ENCODE peak calls at places on chromosomes 11 and 22, in five cellular contexts. One of them, this sample, is unnamed.

GRCh38 chr22:38832005-38832978 is 11.5 kb downstream of the NPTXR start:
- DNase-seq in HEK293T: no peak
- DNase-seq in K562: no peak
- DNase-seq in GM12878: no peak
- DNase-seq in HepG2: no peak
- DNase-seq in this sample: no peak

GRCh38 chr11:108897071-108897481 is 232.2 kb downstream of the DDX10 start:
- DNase-seq in HEK293T: no peak
- DNase-seq in K562: no peak
- DNase-seq in GM12878: no peak
- DNase-seq in HepG2: no peak
- DNase-seq in this sample: no peak

GRCh38 chr11:7577226-7577882 is 63.6 kb downstream of the PPFIBP2 start:
- DNase-seq in HEK293T: no peak
- DNase-seq in K562: no peak
- DNase-seq in GM12878: no peak
- DNase-seq in HepG2: no peak
- DNase-seq in this sample: peak; percentile 29

GRCh38 chr11:125626381-125626950 is 1.5 kb downstream of the CHEK1 start:
- DNase-seq in HEK293T: no peak
- DNase-seq in K562: no peak
- DNase-seq in GM12878: peak; percentile 36
- DNase-seq in HepG2: peak; percentile 79
- DNase-seq in this sample: no peak

GRCh38 chr22:49713003-49713402 is 114.7 kb downstream of the BRD1 start:
- DNase-seq in HEK293T: no peak
- DNase-seq in K562: no peak
- DNase-seq in GM12878: no peak
- DNase-seq in HepG2: no peak
- DNase-seq in this sample: no peak

GRCh38 chr11:107991868-107992414 is 16.8 kb upstream of the CUL5 start:
- DNase-seq in HEK293T: no peak
- DNase-seq in K562: no peak
- DNase-seq in GM12878: no peak
- DNase-seq in HepG2: no peak
- DNase-seq in this sample: no peak

GRCh38 chr22:29443861-29444431 is 5.6 kb downstream of the RFPL1 start:
- DNase-seq in HEK293T: no peak
- DNase-seq in K562: no peak
- DNase-seq in GM12878: no peak
- DNase-seq in HepG2: no peak
- DNase-seq in this sample: no peak

GRCh38 chr11:19574916-19575315 is 137.7 kb upstream of the NAV2 start:
- DNase-seq in HEK293T: no peak
- DNase-seq in K562: no peak
- DNase-seq in GM12878: no peak
- DNase-seq in HepG2: no peak
- DNase-seq in this sample: no peak

GRCh38 chr11:35593143-35593542 is 25.1 kb upstream of the FJX1 start:
- DNase-seq in HEK293T: no peak
- DNase-seq in K562: no peak
- DNase-seq in GM12878: no peak
- DNase-seq in HepG2: no peak
- DNase-seq in this sample: no peak

GRCh38 chr11:134592391-134592990 is 180.4 kb upstream of the B3GAT1 start:
- DNase-seq in HEK293T: peak; percentile 58
- DNase-seq in K562: peak; percentile 38
- DNase-seq in GM12878: no peak
- DNase-seq in HepG2: peak; percentile 15
- DNase-seq in this sample: peak; percentile 51

GRCh38 chr11:113133071-113133470 is 171.9 kb downstream of the NCAM1 start:
- DNase-seq in HEK293T: no peak
- DNase-seq in K562: no peak
- DNase-seq in GM12878: no peak
- DNase-seq in HepG2: no peak
- DNase-seq in this sample: no peak
- TF ChIP-seq FOXM1 in HEK293T: no peak
- TF ChIP-seq FOXM1 in K562: no peak
- TF ChIP-seq FOXM1 in GM12878: no peak
- TF ChIP-seq FOXM1 in HepG2: no peak
- TF ChIP-seq FOXM1 in this sample: no peak

GRCh38 chr11:2930705-2931415 is 1.6 kb upstream of the PHLDA2 start:
- DNase-seq in HEK293T: peak; percentile 53
- DNase-seq in K562: peak; percentile 77
- DNase-seq in GM12878: peak; percentile 16
- DNase-seq in HepG2: peak; percentile 68
- DNase-seq in this sample: peak; percentile 84

GRCh38 chr11:2929880-2930704 is 872 bp upstream of the PHLDA2 start:
- DNase-seq in HEK293T: peak; percentile 32
- DNase-seq in K562: peak; percentile 74
- DNase-seq in GM12878: peak; percentile 11
- DNase-seq in HepG2: peak; percentile 53
- DNase-seq in this sample: peak; percentile 76

GRCh38 chr11:2928605-2929510 is at the start of gene PHLDA2:
- DNase-seq in HEK293T: peak; percentile 66
- DNase-seq in K562: peak; percentile 73
- DNase-seq in GM12878: no peak
- DNase-seq in HepG2: no peak
- DNase-seq in this sample: peak; percentile 74

GRCh38 chr11:2927851-2928604 is 1.2 kb downstream of the PHLDA2 start:
- DNase-seq in HEK293T: no peak
- DNase-seq in K562: peak; percentile 48
- DNase-seq in GM12878: no peak
- DNase-seq in HepG2: no peak
- DNase-seq in this sample: peak; percentile 54

GRCh38 chr11:2929511-2929879 is 275 bp upstream of the PHLDA2 start:
- DNase-seq in HEK293T: no peak
- DNase-seq in K562: peak; percentile 91
- DNase-seq in GM12878: no peak
- DNase-seq in HepG2: no peak
- DNase-seq in this sample: peak; percentile 69
- TF ChIP-seq FOXM1 in HEK293T: no peak
- TF ChIP-seq FOXM1 in K562: no peak
- TF ChIP-seq FOXM1 in GM12878: no peak
- TF ChIP-seq FOXM1 in HepG2: no peak
- TF ChIP-seq FOXM1 in this sample: no peak

GRCh38 chr22:45585946-45586540 is 83.4 kb downstream of the FBLN1 start:
- DNase-seq in HEK293T: no peak
- DNase-seq in K562: no peak
- DNase-seq in GM12878: no peak
- DNase-seq in HepG2: no peak
- DNase-seq in this sample: no peak
- TF ChIP-seq FOXM1 in HEK293T: no peak
- TF ChIP-seq FOXM1 in K562: no peak
- TF ChIP-seq FOXM1 in GM12878: no peak
- TF ChIP-seq FOXM1 in HepG2: no peak
- TF ChIP-seq FOXM1 in this sample: no peak

GRCh38 chr11:68141247-68142027 is 20.2 kb upstream of the CHKA start:
- DNase-seq in HEK293T: no peak
- DNase-seq in K562: no peak
- DNase-seq in GM12878: no peak
- DNase-seq in HepG2: no peak
- DNase-seq in this sample: no peak

GRCh38 chr11:68142028-68142412 is 20.8 kb upstream of the CHKA start:
- DNase-seq in HEK293T: no peak
- DNase-seq in K562: no peak
- DNase-seq in GM12878: no peak
- DNase-seq in HepG2: no peak
- DNase-seq in this sample: no peak

GRCh38 chr11:68142441-68143309 is 21.5 kb upstream of the CHKA start:
- DNase-seq in HEK293T: no peak
- DNase-seq in K562: no peak
- DNase-seq in GM12878: no peak
- DNase-seq in HepG2: no peak
- DNase-seq in this sample: no peak

GRCh38 chr11:68139395-68139794 is 18.2 kb upstream of the CHKA start:
- DNase-seq in HEK293T: no peak
- DNase-seq in K562: no peak
- DNase-seq in GM12878: no peak
- DNase-seq in HepG2: no peak
- DNase-seq in this sample: no peak

GRCh38 chr11:68140496-68141246 is 19.5 kb upstream of the CHKA start:
- DNase-seq in HEK293T: no peak
- DNase-seq in K562: no peak
- DNase-seq in GM12878: no peak
- DNase-seq in HepG2: no peak
- DNase-seq in this sample: peak; percentile 57
- TF ChIP-seq FOXM1 in HEK293T: no peak
- TF ChIP-seq FOXM1 in K562: no peak
- TF ChIP-seq FOXM1 in GM12878: no peak
- TF ChIP-seq FOXM1 in HepG2: no peak
- TF ChIP-seq FOXM1 in this sample: no peak

GRCh38 chr11:130705670-130706421 is 210.4 kb downstream of the SNX19 start:
- DNase-seq in HEK293T: no peak
- DNase-seq in K562: no peak
- DNase-seq in GM12878: no peak
- DNase-seq in HepG2: no peak
- DNase-seq in this sample: no peak
- TF ChIP-seq FOXM1 in HEK293T: no peak
- TF ChIP-seq FOXM1 in K562: no peak
- TF ChIP-seq FOXM1 in GM12878: no peak
- TF ChIP-seq FOXM1 in HepG2: no peak
- TF ChIP-seq FOXM1 in this sample: no peak

DNA sequence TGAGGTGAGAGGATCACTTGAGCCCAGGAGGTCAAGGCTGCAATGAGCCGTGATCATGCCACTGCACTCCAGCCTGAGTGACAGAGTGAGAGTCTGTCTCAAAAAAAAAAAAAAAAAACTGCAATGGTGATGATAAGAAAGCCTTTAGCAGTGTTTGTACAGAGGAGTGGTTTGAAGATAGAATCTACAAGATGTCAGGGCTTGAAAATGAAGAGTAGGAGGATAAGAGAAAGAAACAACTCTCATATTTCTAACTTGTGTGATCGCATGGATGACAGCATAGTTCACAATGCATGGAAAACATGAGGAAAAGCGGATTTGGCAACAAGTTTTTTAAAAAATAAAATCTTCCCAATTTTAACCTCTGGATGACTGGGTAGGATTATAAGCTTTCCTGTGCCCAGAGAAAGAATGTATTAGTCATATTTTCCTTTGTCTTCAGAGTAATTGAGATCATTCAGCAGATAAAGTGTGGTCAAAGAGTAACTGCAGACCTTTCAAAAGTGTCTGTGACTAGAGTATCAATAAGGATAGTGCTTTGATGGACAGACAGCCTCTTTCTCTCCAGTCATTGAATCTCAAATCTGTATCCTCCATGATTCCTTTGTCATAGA is 328.1 kb downstream of the CASP12 start:
- DNase-seq in HEK293T: no peak
- DNase-seq in K562: no peak
- DNase-seq in GM12878: no peak
- DNase-seq in HepG2: no peak
- DNase-seq in this sample: no peak
- TF ChIP-seq FOXM1 in HEK293T: no peak
- TF ChIP-seq FOXM1 in K562: no peak
- TF ChIP-seq FOXM1 in GM12878: no peak
- TF ChIP-seq FOXM1 in HepG2: no peak
- TF ChIP-seq FOXM1 in this sample: no peak